ENCODE peak calls at places on chromosome 10, in four cellular contexts. A, S, G and X are unnamed samples.

GRCh38 chr10:35413985-35414861 is 77.9 kb downstream of the CCNY start:
- DNase-seq in A (peak; percentile 54), S (no peak), G (no peak), X (no peak)

GRCh38 chr10:132368881-132369635 is 27.9 kb upstream of the PWWP2B start:
- DNase-seq in A (no peak), S (no peak), G (no peak), X (no peak)

GRCh38 chr10:4656576-4657194 is 169.3 kb upstream of the AKR1E2 start:
- DNase-seq in A (peak; percentile 82), S (peak; percentile 70), G (peak; percentile 83), X (no peak)

GRCh38 chr10:132418520-132419416 is 21.8 kb downstream of the PWWP2B start:
- DNase-seq in A (no peak), S (no peak), G (no peak), X (no peak)

GRCh38 chr10:123797813-123798212 is 93.8 kb downstream of the CPXM2 start:
- DNase-seq in A (no peak), S (no peak), G (no peak), X (no peak)

GRCh38 chr10:30047430-30047829 is 12.0 kb downstream of the JCAD start:
- DNase-seq in A (no peak), S (no peak), G (no peak), X (no peak)

GRCh38 chr10:72910705-72911104 is 17.2 kb downstream of the OIT3 start:
- DNase-seq in A (no peak), S (no peak), G (no peak), X (no peak)

GRCh38 chr10:59595584-59595983 is 114.1 kb downstream of the SLC16A9 start:
- DNase-seq in A (no peak), S (no peak), G (no peak), X (no peak)

GRCh38 chr10:404991-405390 is 269.7 kb downstream of the ZMYND11 start:
- DNase-seq in A (no peak), S (no peak), G (no peak), X (no peak)

GRCh38 chr10:11012476-11012875 is 5.2 kb upstream of the CELF2 start:
- DNase-seq in A (no peak), S (no peak), G (no peak), X (no peak)
- H3K4me3 ChIP-seq in A (no peak overlapping the region), S (no peak overlapping the region), G (no peak overlapping the region), X (no peak overlapping the region)

DNA sequence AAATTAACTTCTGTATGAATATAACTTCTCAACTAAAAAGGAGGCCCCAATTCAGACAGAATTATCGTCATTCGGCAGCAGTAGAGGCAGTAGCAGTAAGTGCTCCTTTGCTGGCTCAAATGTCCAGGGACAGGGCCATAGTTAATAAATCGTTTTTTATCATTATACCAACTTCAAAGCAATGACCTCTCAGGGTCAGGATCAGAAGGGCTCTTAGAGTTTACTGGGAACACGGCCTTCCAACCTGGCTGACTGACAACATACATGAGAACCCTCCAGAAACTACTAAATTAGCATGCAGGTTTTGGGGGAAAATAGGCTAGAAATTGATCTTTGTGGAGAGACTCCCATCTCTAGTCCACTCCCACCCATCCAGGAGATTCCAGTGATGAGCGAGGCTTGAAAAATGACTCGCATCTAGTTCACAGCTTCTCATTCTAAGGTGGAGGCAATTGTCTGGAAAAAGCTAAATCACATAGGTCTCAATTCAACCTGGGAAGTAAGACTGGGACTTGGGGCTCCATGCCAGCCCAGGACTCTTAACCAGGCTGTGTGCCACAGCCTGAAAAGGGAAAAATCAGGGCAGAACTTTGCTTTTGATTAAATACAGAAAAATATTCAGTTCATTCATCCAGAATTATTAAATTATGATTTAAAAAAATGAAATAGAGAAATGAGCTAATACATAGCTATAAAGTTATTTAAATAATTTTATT is 84.6 kb downstream of the ABLIM1 start:
- DNase-seq in A (no peak), S (no peak), G (no peak), X (no peak)
- H3K4me3 ChIP-seq in A (no peak overlapping the region), S (no peak overlapping the region), G (no peak overlapping the region), X (no peak overlapping the region)

DNA sequence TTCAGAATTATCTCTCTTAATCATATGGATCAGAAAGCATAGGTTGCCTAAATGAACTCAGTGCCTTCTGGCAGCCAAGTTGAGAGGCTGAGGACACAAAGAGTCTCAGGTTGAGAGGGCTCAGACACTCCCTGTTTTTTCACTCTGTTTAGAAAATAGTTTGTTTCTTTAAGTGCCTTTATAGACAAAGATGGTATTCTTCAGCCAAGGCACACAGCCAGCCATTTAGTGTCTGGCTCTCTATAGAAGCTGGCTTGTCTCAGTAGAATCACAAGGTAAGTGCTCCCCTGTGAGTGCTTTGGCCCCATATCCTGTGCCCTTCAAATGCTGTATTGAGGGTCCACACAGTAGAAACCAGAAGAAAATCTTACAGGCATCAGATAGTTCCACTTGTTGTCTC is 3.6 kb downstream of the GPR158 start:
- DNase-seq in A (no peak), S (no peak), G (no peak), X (no peak)
- H3K4me3 ChIP-seq in A (no peak overlapping the region), S (no peak overlapping the region), G (no peak overlapping the region), X (no peak overlapping the region)

DNA sequence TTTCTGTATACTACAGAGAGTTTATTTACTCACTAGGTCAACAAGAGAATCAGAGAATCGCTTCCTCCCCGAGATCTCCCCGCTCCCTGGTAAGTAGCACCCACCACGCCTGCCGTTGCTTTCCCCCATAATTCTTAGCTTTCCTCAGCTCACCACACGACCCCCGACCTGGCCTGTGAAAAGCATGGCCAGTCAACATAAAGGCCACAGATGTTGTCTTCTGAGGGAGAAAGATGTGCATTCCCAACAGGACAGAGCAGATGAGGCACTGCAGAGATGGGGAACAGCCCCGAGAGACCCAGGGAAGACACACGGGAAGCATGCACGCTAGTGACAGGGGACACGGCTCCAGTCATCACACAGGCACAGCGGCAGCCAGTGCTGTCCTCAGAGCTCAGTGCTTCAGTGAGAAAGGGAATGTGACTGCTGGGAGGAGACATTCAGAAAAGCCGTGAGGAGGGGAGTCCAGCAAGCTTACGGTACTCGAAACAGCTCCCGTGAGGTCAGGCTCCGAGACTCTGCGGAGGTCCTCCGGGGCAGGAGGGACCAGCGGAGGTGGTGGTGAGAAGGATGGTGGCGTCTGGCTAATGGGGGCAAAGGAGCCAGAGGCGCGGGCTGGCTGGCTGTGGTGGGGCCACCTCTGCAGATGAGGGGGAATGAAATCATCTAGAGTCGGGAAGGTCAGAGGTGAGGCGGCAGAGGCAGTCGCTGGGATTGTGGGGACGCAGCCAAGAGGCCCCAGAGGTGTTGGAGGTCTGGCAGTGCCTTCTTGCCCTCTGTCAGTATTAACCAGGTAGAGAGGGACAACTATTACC is 123.4 kb upstream of the PDLIM1 start:
- DNase-seq in A (no peak), S (no peak), G (no peak), X (no peak)
- H3K4me3 ChIP-seq in A (no peak overlapping the region), S (peak overlapping the region; percentile 54), G (no peak overlapping the region), X (no peak overlapping the region)